ENCODE peak calls at places on chromosomes 12 and 14, in eight cellular contexts. V is small intestine; N is kidney; O is skeletal muscle cell; F is fibroblast of lung; U is CD4-positive, alpha-beta memory T cell; I is ovary; G is brain microvascular endothelial cell. H is an unnamed sample.

GRCh38 chr12:101826766-101827368 is 3.9 kb downstream of the GNPTAB start:
- DNase-seq in V (no peak), N (no peak), O (no peak), F (no peak), U (no peak), I (no peak), G (no peak), H (no peak)

GRCh38 chr14:99724939-99725773 is 41.1 kb downstream of the CYP46A1 start:
- DNase-seq in V (no peak), N (peak), O (no peak), F (no peak), U (no peak), I (no peak), G (no peak), H (no peak)

GRCh38 chr12:125183187-125184067 is 118.2 kb downstream of the AACS start:
- DNase-seq in V (peak), N (peak), O (peak), F (peak), U (peak), I (peak), G (peak), H (peak)

GRCh38 chr12:89225401-89225800 is 126.9 kb downstream of the DUSP6 start:
- DNase-seq in V (peak), N (peak), O (no peak), F (peak), U (peak), I (no peak), G (peak), H (peak)

GRCh38 chr14:96095581-96096476 is 56.7 kb downstream of the C14orf132 start:
- DNase-seq in V (peak), N (peak), O (peak), F (peak), U (no peak), I (no peak), G (peak), H (no peak)

GRCh38 chr14:101456246-101457159 is 104.8 kb upstream of the DIO3 start:
- DNase-seq in V (no peak), N (no peak), O (no peak), F (no peak), U (no peak), I (no peak), G (no peak), H (no peak)

GRCh38 chr12:6193853-6194815 is 6.1 kb upstream of the CD9 start:
- DNase-seq in V (peak), N (no peak), O (no peak), F (peak), U (no peak), I (no peak), G (no peak), H (no peak)

GRCh38 chr12:65999564-66000280 is 130.8 kb downstream of the LLPH start:
- DNase-seq in V (no peak), N (no peak), O (peak), F (peak), U (no peak), I (no peak), G (peak), H (no peak)

GRCh38 chr14:73811164-73811503 is 40.5 kb upstream of the PTGR2 start:
- DNase-seq in V (no peak), N (no peak), O (no peak), F (no peak), U (no peak), I (no peak), G (no peak), H (no peak)

GRCh38 chr14:48417715-48418500 is 742.5 kb upstream of the MDGA2 start:
- DNase-seq in V (no peak), N (peak), O (no peak), F (no peak), U (no peak), I (no peak), G (no peak), H (no peak)

GRCh38 chr14:33317675-33318074 is 379.0 kb downstream of the NPAS3 start:
- DNase-seq in V (no peak), N (no peak), O (peak), F (no peak), U (no peak), I (no peak), G (no peak), H (no peak)

GRCh38 chr12:121894633-121895032 is 6.0 kb downstream of the PSMD9 start:
- DNase-seq in V (peak), N (no peak), O (peak), F (peak), U (no peak), I (peak), G (peak), H (no peak)

GRCh38 chr12:85274076-85274415 is 6.0 kb upstream of the ALX1 start:
- DNase-seq in V (no peak), N (no peak), O (no peak), F (no peak), U (no peak), I (no peak), G (no peak), H (no peak)

GRCh38 chr12:2008677-2009076 is 4.4 kb upstream of the DCP1B start:
- DNase-seq in V (no peak), N (no peak), O (no peak), F (peak), U (no peak), I (no peak), G (no peak), H (no peak)

GRCh38 chr14:53516261-53516774 is 363.2 kb upstream of the DDHD1 start:
- DNase-seq in V (no peak), N (no peak), O (peak), F (peak), U (no peak), I (no peak), G (peak), H (no peak)

GRCh38 chr14:49686425-49686824 is 1.6 kb downstream of the POLE2 start:
- DNase-seq in V (no peak), N (no peak), O (no peak), F (no peak), U (no peak), I (no peak), G (no peak), H (no peak)

GRCh38 chr14:49688701-49689030 is 652 bp upstream of the POLE2 start:
- DNase-seq in V (no peak), N (no peak), O (no peak), F (no peak), U (no peak), I (no peak), G (no peak), H (no peak)

GRCh38 chr14:49692191-49692757 is 646 bp upstream of the KLHDC1 start:
- DNase-seq in V (peak), N (no peak), O (no peak), F (no peak), U (no peak), I (no peak), G (no peak), H (no peak)

GRCh38 chr14:49691031-49691430 is 1.9 kb upstream of the KLHDC1 start:
- DNase-seq in V (no peak), N (no peak), O (no peak), F (no peak), U (no peak), I (no peak), G (no peak), H (no peak)

GRCh38 chr14:49687942-49688700 is at the start of gene POLE2:
- DNase-seq in V (peak), N (peak), O (no peak), F (peak), U (peak), I (peak), G (peak), H (peak)
- H3K4me3 ChIP-seq in V (peak), N (peak), O (peak), F (peak), U (peak), I (peak), G (peak), H (peak)

DNA sequence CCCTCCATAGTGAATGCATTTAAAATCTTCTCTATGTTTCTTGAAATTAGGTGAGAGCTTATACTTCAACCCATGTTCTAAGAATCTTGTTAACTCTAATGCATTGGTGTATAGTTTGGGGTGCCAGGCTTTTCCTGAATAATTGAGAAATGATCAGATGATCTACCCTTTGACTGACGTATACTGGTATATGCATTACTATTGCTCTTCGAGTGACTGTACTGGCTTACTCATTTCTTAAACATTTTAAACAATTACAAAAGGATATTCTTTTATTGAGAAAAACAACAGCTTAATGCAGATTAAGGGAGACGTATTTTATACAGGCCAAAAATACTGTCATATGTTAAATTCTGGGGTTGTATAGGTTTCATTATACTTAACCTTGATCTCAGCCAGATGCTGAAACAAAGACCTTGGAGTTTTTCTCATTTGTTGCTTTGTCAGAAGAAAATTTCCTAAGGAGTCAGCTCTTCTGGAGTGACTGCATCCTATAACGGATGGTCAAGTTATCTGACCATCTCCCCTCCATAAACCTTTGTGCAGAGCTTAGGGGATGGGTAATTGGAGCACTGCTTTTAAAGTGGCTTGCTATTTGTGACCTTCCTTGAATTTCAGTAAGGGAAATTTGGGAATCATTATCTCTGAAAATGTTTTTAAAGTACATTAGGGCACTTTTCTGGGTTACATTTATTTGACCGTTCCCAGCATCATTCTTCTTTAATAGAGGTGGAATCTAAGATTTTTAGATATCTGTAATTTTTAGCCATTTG is 507.6 kb downstream of the PCNX1 start:
- DNase-seq in V (no peak), N (no peak), O (no peak), F (peak), U (no peak), I (no peak), G (no peak), H (no peak)
- H3K4me3 ChIP-seq in V (no peak), N (no peak), O (no peak), F (no peak), U (no peak), I (no peak), G (no peak), H (no peak)

DNA sequence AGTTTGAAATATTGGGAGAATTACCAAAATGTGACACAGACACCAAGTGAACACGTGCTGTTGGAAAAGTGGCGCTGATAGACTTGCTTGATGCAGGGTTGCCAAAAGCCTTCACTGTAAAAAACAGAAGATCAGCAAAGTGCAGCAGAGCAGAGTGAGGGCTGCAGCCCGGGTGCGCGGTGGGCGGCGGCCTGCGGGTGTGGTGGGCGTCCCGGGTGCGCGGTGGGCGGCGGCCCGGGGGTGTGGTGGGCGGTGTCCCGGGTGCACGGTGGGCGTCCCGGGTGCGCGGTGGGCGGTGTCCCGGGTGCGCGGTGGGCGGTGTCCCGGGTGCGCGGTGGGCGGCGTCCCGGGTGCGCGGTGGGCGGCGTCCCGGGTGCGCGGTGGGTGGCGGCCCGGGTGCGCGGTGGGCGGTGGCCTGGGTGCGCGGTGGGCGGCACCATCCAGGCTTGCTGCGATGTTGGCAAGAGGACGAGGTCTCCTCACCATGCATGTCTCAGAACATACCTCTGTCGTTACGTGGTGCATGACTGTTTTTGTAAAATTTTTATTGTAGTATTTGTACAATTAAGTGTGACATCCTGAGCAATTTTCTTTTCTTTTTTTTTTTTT is 34.1 kb upstream of the TEX22 start:
- DNase-seq in V (no peak), N (no peak), O (no peak), F (peak), U (peak), I (no peak), G (peak), H (no peak)
- H3K4me3 ChIP-seq in V (no peak), N (no peak), O (peak), F (no peak), U (no peak), I (no peak), G (no peak), H (no peak)

GRCh38 chr12:57965766-57966165 is 24.4 kb downstream of the ATP23 start:
- DNase-seq in V (peak), N (no peak), O (no peak), F (no peak), U (no peak), I (no peak), G (no peak), H (no peak)
- H3K4me3 ChIP-seq in V (no peak), N (no peak), O (no peak), F (no peak), U (no peak), I (no peak), G (no peak), H (no peak)

GRCh38 chr14:54803926-54804719 is 98.5 kb downstream of the GCH1 start:
- DNase-seq in V (no peak), N (no peak), O (no peak), F (no peak), U (no peak), I (no peak), G (no peak), H (no peak)

GRCh38 chr14:54804720-54805060 is 97.9 kb downstream of the GCH1 start:
- DNase-seq in V (no peak), N (no peak), O (no peak), F (no peak), U (no peak), I (no peak), G (no peak), H (no peak)

GRCh38 chr14:54805080-54805479 is 97.5 kb downstream of the GCH1 start:
- DNase-seq in V (no peak), N (no peak), O (no peak), F (no peak), U (no peak), I (no peak), G (no peak), H (no peak)

GRCh38 chr14:54806616-54807015 is 96.0 kb downstream of the GCH1 start:
- DNase-seq in V (no peak), N (no peak), O (no peak), F (no peak), U (no peak), I (no peak), G (no peak), H (no peak)

DNA sequence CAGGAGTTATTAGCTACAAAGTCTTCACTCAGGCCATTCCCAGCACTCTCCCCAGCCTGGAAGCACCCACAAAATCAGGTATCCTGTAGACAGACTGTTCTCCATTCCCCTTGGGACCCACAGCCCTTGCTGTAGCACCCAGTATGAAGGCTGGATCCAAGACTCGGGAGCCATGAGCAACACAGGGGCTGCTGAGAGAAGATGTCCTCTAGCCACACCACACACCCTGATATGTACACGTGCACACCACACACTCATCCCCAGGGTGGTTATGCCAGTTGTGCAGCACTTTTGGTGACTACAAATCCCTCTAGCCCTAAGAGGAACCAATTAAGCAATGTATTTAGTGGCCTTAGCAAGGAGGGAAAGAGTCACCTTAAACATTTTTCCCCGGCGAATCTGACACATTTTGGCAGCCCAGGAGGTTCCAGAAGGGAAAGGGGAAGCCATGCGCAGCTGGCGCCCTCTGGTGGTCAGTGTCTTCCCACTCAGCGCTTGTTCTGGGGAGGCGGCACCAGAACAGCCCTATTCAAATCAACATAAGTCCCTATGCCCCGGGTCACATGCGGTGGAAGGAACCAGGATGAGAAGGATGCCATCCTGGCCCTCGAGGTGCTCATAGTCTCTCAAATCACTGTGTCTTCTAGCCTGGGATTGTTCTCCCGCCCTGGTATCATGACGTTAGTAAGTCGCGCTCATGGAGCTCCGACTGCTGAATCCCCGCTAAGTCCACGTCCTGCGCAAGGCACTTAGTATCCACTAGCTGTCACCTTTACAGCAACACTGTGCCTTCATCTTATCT is 96.9 kb downstream of the GCH1 start:
- DNase-seq in V (peak), N (peak), O (peak), F (peak), U (peak), I (peak), G (peak), H (peak)
- H3K4me3 ChIP-seq in V (no peak), N (peak), O (peak), F (no peak), U (no peak), I (no peak), G (no peak), H (no peak)

GRCh38 chr14:94568186-94568585 is 6.9 kb downstream of the SERPINA4 start:
- DNase-seq in V (no peak), N (no peak), O (no peak), F (no peak), U (no peak), I (no peak), G (no peak), H (no peak)
- H3K4me3 ChIP-seq in V (no peak), N (no peak), O (no peak), F (no peak), U (no peak), I (no peak), G (no peak), H (no peak)

GRCh38 chr14:49863483-49864262 is 11.1 kb upstream of the NEMF start:
- DNase-seq in V (peak), N (no peak), O (no peak), F (no peak), U (peak), I (peak), G (no peak), H (no peak)

GRCh38 chr14:49870908-49871307 is 18.3 kb upstream of the NEMF start:
- DNase-seq in V (no peak), N (no peak), O (no peak), F (no peak), U (no peak), I (no peak), G (no peak), H (no peak)

GRCh38 chr14:49868720-49869114 is 16.1 kb upstream of the NEMF start:
- DNase-seq in V (no peak), N (no peak), O (no peak), F (no peak), U (no peak), I (no peak), G (no peak), H (no peak)

GRCh38 chr14:49865431-49865859 is 12.9 kb upstream of the NEMF start:
- DNase-seq in V (peak), N (peak), O (no peak), F (peak), U (peak), I (peak), G (peak), H (peak)

DNA sequence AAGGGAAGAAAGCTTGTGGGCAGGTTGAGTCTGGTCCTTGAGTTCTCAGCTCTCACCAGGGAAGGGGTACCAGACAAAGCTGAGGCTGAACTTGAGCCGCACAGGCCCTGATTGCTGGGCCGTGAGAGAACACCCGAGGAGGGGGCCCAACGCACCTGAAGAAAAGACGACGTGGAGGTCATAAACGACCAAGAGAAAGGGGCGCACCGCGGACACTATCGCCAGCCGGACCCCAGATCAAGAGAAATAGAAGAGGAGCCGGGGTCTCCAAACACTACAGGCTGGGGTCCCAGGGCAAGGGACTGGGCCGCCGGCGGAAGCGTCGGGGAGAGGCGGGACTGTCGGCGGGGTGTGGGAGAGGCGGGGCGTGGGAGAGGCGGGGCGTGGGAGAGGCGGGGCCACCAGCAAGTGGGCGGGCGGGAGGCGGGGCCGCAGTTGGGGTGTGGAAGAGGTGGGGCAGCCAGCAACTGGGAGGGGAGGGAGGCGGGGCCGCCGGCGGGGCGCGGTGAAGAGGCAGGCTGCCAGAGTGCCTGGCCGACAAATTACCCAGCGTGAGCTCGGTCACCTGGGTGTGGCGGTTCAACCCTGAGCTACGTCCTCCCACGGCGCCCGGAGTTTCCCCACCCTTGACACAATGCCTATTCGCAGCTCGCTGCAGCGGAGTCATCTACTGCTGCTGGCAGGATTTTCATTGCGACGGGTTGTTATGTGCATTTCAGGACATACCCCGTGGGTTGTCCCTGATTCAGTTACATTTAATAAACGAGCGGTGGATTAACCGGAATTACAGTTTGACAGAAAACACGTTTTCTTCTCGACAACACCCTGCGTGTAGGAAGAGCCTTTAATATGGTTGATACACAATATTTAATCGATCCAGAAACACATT is 15.5 kb upstream of the NEMF start:
- DNase-seq in V (peak), N (peak), O (peak), F (peak), U (peak), I (peak), G (peak), H (peak)
- H3K4me3 ChIP-seq in V (peak), N (peak), O (peak), F (peak), U (peak), I (peak), G (peak), H (peak)

GRCh38 chr14:75770635-75771034 is 109.6 kb downstream of the TTLL5 start:
- DNase-seq in V (no peak), N (no peak), O (no peak), F (no peak), U (no peak), I (no peak), G (no peak), H (no peak)

GRCh38 chr14:75769047-75769685 is 108.1 kb downstream of the TTLL5 start:
- DNase-seq in V (no peak), N (no peak), O (no peak), F (no peak), U (no peak), I (no peak), G (no peak), H (peak)

DNA sequence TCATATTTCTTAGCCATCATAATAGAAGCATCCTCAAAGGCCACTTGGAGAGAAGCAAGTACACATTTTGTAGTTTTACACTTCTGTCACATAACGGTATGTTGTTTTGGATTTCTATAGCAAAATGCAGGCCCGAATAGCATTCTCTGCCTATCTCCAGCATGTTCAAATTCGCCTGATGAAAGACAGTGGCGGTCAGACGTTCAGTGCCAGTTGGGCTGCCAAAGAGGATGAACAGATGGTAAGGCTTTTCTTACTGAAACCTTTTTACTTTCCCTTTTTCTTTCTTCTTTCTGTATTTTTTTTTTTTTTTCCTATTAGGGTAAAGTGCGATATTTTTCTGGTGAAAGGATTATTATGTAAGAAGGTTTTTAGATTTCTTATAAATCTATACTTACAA is 110.6 kb downstream of the TTLL5 start:
- DNase-seq in V (no peak), N (no peak), O (no peak), F (no peak), U (no peak), I (no peak), G (no peak), H (no peak)
- H3K4me3 ChIP-seq in V (no peak), N (no peak), O (no peak), F (no peak), U (no peak), I (no peak), G (no peak), H (no peak)